ENCODE peak calls at places on chromosome 15, in seven cellular contexts. E, D, H, G, A, K and J are unnamed samples.

GRCh38 chr15:65132841-65133549 is 613 bp downstream of the PDCD7 start:
- DNase-seq in E (peak; percentile 66), D (no peak), H (no peak), G (peak; percentile 39), A (peak; percentile 55), K (no peak), J (no peak)

GRCh38 chr15:57541805-57542504 is 49.7 kb upstream of the MYZAP start:
- DNase-seq in E (peak; percentile 66), D (no peak), H (peak; percentile 61), G (peak; percentile 60), A (peak; percentile 77), K (peak; percentile 26), J (peak; percentile 67)

GRCh38 chr15:74497584-74497983 is 36.6 kb upstream of the UBL7 start:
- DNase-seq in E (peak; percentile 39), D (no peak), H (no peak), G (peak; percentile 77), A (no peak), K (peak; percentile 86), J (no peak)

GRCh38 chr15:99537344-99537743 is 28.4 kb upstream of the MEF2A start:
- DNase-seq in E (no peak), D (no peak), H (peak; percentile 28), G (no peak), A (no peak), K (no peak), J (no peak)

GRCh38 chr15:85485956-85486567 is 105.7 kb downstream of the AKAP13 start:
- DNase-seq in E (peak; percentile 84), D (peak; percentile 30), H (peak; percentile 16), G (peak; percentile 56), A (peak; percentile 84), K (peak; percentile 72), J (peak; percentile 82)

GRCh38 chr15:76163429-76164020 is 103.7 kb downstream of the TMEM266 start:
- DNase-seq in E (no peak), D (no peak), H (no peak), G (no peak), A (peak; percentile 51), K (no peak), J (peak; percentile 42)

GRCh38 chr15:78691873-78692421 is 50.9 kb upstream of the CHRNB4 start:
- DNase-seq in E (peak; percentile 80), D (no peak), H (no peak), G (peak; percentile 8), A (no peak), K (no peak), J (no peak)

GRCh38 chr15:62828364-62828763 is 214.2 kb upstream of the TPM1 start:
- DNase-seq in E (peak; percentile 47), D (no peak), H (no peak), G (no peak), A (no peak), K (no peak), J (no peak)

GRCh38 chr15:57158589-57158988 is 217.7 kb upstream of the CGNL1 start:
- DNase-seq in E (peak; percentile 63), D (no peak), H (peak; percentile 29), G (peak; percentile 23), A (peak; percentile 13), K (peak; percentile 85), J (no peak)